ENCODE peak calls at places on chromosomes 3 and 15, in four cellular contexts. T is SK-N-SH, S is GM12878, A is HepG2. Q is an unnamed sample.

GRCh38 chr3:140630866-140631265 is 47.0 kb upstream of the TRIM42 start:
- DNase-seq in A (no peak), T (no peak), S (no peak), Q (no peak)

GRCh38 chr3:52897130-52898109 is at the start of gene STIMATE:
- DNase-seq in A (peak; percentile 61), S (no peak), T (peak; percentile 97), Q (peak; percentile 60)

GRCh38 chr3:141368062-141368924 is at the start of gene ZBTB38:
- DNase-seq in A (peak; percentile 97), S (no peak), T (peak; percentile 16), Q (peak; percentile 73)

GRCh38 chr3:14595561-14595960 is 55.4 kb upstream of the GRIP2 start:
- DNase-seq in T (no peak), S (no peak), A (no peak), Q (no peak)

GRCh38 chr15:72141171-72142084 is 23.2 kb downstream of the SENP8 start:
- DNase-seq in S (peak; percentile 87), T (no peak), A (peak; percentile 33), Q (no peak)

GRCh38 chr3:52280046-52280445 is 1.6 kb upstream of the WDR82 start:
- DNase-seq in A (no peak), S (no peak), T (peak; percentile 68), Q (no peak)

GRCh38 chr15:55795031-55795430 is 52.1 kb upstream of the PRTG start:
- DNase-seq in T (no peak), S (no peak), A (no peak), Q (no peak)

GRCh38 chr3:38588276-38588971 is 61.1 kb downstream of the SCN5A start:
- DNase-seq in T (no peak), A (no peak), S (no peak), Q (peak; percentile 32)

GRCh38 chr3:157082305-157082981 is 77.5 kb downstream of the CCNL1 start:
- DNase-seq in T (no peak), A (no peak), S (no peak), Q (no peak)

GRCh38 chr3:18237251-18238005 is 187.7 kb downstream of the SATB1 start:
- DNase-seq in T (no peak), S (no peak), A (no peak), Q (no peak)

GRCh38 chr3:22326305-22326704 is 575.3 kb upstream of the ZNF385D start:
- DNase-seq in S (no peak), A (no peak), T (no peak), Q (no peak)

GRCh38 chr3:48516571-48516970 is 12.6 kb upstream of the SHISA5 start:
- DNase-seq in T (no peak), S (no peak), A (no peak), Q (peak; percentile 40)

DNA sequence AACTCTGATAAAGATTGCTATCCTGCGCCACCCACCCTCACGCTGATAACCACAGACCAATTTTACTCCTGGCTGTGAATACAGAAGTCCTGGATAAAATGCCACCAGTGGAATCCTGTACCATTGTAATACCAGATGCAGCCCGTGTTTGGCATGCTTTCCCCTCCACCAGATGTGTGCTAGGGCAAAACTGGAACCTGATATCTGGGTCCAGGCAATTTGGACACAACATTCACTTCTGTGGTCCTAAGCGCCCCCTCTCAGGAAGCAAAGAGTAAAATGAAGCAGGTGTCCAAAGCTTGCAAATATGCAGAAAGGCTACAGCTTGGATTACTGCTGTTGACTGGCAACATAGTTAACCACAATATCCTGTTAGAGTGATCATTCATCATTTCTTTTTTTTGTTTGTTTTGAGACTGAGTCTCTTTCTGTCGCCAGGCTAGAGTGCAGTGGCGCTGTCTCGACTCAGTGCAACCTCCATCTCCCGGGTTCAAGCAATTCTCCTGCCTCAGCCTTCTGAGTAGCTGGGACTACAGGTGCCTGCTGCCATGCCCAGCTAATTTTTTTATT is 32.8 kb downstream of the LOXL1 start:
- DNase-seq in A (no peak), S (no peak), T (no peak), Q (no peak)
- TF ChIP-seq TCF12 in A (no peak), S (no peak), T (peak; percentile 69), Q (no peak)

DNA sequence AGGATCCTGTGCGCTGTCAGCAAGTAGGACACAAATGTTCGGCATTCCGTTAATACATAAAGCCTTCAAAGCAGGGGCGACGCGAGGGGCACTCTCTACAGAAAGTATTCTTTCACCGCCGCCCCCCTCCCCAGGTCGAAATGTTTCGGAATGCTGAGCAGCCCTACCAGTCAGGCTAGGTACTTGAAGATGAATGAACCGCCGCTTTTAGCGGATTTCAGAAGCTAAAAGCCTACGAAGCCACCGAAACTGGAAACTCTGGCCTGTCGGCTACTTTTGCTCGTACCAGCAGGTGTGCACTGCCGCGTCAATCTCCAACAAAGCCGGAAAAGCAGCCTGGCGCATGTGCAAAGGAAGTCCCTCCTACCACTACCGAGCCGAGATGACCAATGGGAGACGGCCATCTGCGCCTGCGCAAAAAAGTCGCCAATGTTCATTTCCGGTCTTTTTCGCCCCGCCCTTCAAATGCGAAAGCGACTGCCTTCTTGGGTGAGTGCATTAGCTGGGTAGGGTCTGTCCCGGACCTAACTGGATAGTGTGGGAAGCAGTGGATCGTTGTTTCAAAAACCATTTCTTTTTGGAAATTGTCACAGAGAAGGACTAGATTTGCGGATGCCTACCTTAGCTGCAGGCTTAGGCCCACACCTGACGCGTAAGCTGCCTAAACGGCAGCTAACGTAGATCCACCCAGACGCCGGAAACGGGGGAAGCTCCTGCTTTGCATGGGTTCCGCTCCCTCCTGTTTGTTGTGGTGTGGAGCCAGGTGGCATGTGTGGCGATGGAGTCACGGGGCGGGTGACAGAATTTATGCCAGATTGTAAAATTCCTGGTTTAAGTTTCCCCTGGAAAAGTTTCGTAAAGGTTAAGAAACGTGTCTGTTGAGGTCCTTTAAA is at the start of gene WDR5B:
- DNase-seq in A (peak; percentile 96), T (peak; percentile 93), S (peak; percentile 98), Q (peak; percentile 99)
- TF ChIP-seq TCF12 in A (peak; percentile 38), T (peak; percentile 45), S (peak; percentile 90), Q (no peak)

GRCh38 chr15:28978011-28978378 is 92.2 kb downstream of the APBA2 start:
- DNase-seq in S (no peak), A (no peak), T (no peak), Q (no peak)

GRCh38 chr15:28975766-28976179 is 90.0 kb downstream of the APBA2 start:
- DNase-seq in S (no peak), T (peak; percentile 77), A (peak; percentile 42), Q (peak; percentile 29)

GRCh38 chr15:28979208-28979891 is 93.6 kb downstream of the APBA2 start:
- DNase-seq in T (no peak), S (no peak), A (no peak), Q (no peak)

GRCh38 chr15:28978661-28979060 is 92.9 kb downstream of the APBA2 start:
- DNase-seq in T (no peak), S (no peak), A (no peak), Q (no peak)

DNA sequence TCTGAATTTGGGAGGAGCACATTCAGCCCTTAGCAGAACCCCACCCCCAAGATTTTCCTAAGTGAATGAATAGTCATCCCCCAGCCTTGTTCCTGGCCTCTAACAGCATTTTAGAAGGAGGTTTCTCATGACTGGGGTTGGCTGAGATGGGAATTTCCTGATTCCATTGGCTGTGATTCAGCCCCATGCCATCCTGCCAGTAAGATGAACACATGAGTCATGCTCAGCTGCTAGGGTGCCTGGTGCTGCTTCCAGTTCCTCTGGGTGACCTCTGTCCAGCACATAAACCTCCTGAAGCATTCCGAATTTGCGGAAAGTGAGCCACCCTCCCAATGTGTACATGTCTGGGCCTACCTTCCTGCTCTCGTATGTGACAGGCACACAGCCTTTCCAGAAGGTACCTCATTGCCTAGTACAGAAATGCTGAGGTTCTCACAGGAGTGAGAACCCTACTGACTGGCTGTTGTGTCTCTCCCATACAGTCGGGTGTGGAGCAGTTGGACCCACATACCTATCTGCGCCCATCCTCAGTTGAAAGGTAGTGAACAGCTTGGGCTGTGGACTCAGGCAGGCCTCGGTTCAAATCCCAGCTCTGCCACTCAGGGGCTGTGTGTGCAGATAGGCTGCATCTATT is 91.7 kb downstream of the APBA2 start:
- DNase-seq in T (no peak), A (no peak), S (no peak), Q (peak; percentile 19)
- TF ChIP-seq TCF12 in T (peak; percentile 82), A (no peak), S (no peak), Q (no peak)

DNA sequence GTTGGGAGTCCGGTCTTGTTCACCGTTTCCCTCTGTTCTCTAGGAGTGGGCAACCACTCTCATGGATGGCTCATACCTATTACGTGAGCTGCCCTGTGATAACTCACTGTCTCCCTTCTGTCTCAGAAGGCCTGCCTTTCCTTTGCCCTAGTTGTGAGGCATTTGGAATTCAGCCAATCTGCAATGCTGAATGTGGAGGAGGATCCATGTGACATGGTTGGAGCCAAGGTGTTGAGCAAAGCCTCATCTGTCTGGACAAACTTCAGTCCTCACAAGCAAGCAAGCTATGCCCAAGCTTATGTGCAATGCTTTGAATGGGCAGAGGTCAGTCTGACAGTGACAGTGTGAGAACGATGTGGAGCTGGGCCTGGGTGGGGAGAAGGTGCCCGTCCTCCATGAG is 37.8 kb upstream of the ATP10A start:
- DNase-seq in T (no peak), S (no peak), A (no peak), Q (no peak)
- TF ChIP-seq TCF12 in T (no peak), S (no peak), A (no peak), Q (no peak)

GRCh38 chr3:120497318-120497717 is 46.5 kb upstream of the FSTL1 start:
- DNase-seq in T (no peak), S (no peak), A (no peak), Q (no peak)
- TF ChIP-seq TCF12 in T (peak; percentile 83), S (no peak), A (no peak), Q (no peak)

GRCh38 chr3:57007513-57008415 is 52.7 kb upstream of the SPATA12 start:
- DNase-seq in A (no peak), T (no peak), S (no peak), Q (no peak)
- TF ChIP-seq TCF12 in A (no peak), T (peak; percentile 68), S (no peak), Q (no peak)

GRCh38 chr3:81580399-81580798 is 181.0 kb downstream of the GBE1 start:
- DNase-seq in T (no peak), S (no peak), A (no peak), Q (no peak)

GRCh38 chr3:81579744-81580143 is 181.7 kb downstream of the GBE1 start:
- DNase-seq in A (no peak), S (no peak), T (no peak), Q (no peak)

GRCh38 chr3:81585057-81585456 is 176.4 kb downstream of the GBE1 start:
- DNase-seq in T (no peak), A (no peak), S (no peak), Q (no peak)

GRCh38 chr3:81585937-81586336 is 175.5 kb downstream of the GBE1 start:
- DNase-seq in S (no peak), T (no peak), A (no peak), Q (no peak)

GRCh38 chr3:81581966-81582599 is 179.4 kb downstream of the GBE1 start:
- DNase-seq in A (peak; percentile 20), S (peak; percentile 4), T (peak; percentile 11), Q (no peak)
- TF ChIP-seq TCF12 in A (no peak), S (no peak), T (no peak), Q (no peak)

GRCh38 chr15:100171411-100171810 is 170.4 kb downstream of the ADAMTS17 start:
- DNase-seq in A (no peak), S (no peak), T (no peak), Q (no peak)

GRCh38 chr15:100174532-100174931 is 167.2 kb downstream of the ADAMTS17 start:
- DNase-seq in S (no peak), A (no peak), T (no peak), Q (no peak)

GRCh38 chr15:100170673-100171210 is 171.0 kb downstream of the ADAMTS17 start:
- DNase-seq in A (no peak), T (no peak), S (no peak), Q (no peak)

GRCh38 chr15:100172356-100173024 is 169.3 kb downstream of the ADAMTS17 start:
- DNase-seq in A (no peak), T (no peak), S (no peak), Q (no peak)

GRCh38 chr15:100175406-100176114 is 166.2 kb downstream of the ADAMTS17 start:
- DNase-seq in A (no peak), S (no peak), T (no peak), Q (no peak)
- TF ChIP-seq TCF12 in A (no peak), S (no peak), T (no peak), Q (no peak)

Q was measured in H1.